ENCODE peak calls at places on chromosomes 3 and 15, in five cellular contexts. V is HFF-Myc, I is lower lobe of right lung, F is fibroblast of lung, Y is AG04450. M is an unnamed sample.

GRCh38 chr3:13716540-13717221 is 163.2 kb downstream of the WNT7A start:
- DNase-seq in F (no peak), I (no peak), V (no peak), Y (no peak), M (no peak)

GRCh38 chr3:149702691-149703426 is 45.0 kb upstream of the WWTR1 start:
- DNase-seq in I (no peak), Y (peak), V (peak), F (peak), M (peak)

GRCh38 chr3:164477403-164477802 is 600.9 kb downstream of the SI start:
- DNase-seq in V (no peak), Y (no peak), I (no peak), F (no peak), M (no peak)

GRCh38 chr15:78024141-78024567 is 53.4 kb downstream of the TBC1D2B start:
- DNase-seq in I (no peak), V (no peak), Y (no peak), F (peak), M (no peak)

GRCh38 chr15:31555022-31555421 is 228.4 kb downstream of the KLF13 start:
- DNase-seq in Y (no peak), V (no peak), F (no peak), I (no peak), M (no peak)

GRCh38 chr3:14462738-14463137 is 60.3 kb downstream of the SLC6A6 start:
- DNase-seq in F (no peak), Y (no peak), I (no peak), V (no peak), M (no peak)

GRCh38 chr3:149291178-149291577 is 42.3 kb downstream of the TM4SF18 start:
- DNase-seq in F (no peak), Y (no peak), V (no peak), I (no peak), M (peak)

GRCh38 chr3:65751123-65751700 is 287.5 kb downstream of the MAGI1 start:
- DNase-seq in I (no peak), F (peak), Y (no peak), V (no peak), M (peak)

GRCh38 chr15:28977377-28978010 is 91.7 kb downstream of the APBA2 start:
- DNase-seq in F (peak), I (no peak), Y (peak), V (peak), M (peak)

GRCh38 chr3:177793451-177793850 is 596.2 kb upstream of the TBL1XR1 start:
- DNase-seq in I (no peak), V (no peak), Y (no peak), F (no peak), M (no peak)

GRCh38 chr15:62569460-62570404 is 404.6 kb upstream of the C2CD4B start:
- DNase-seq in F (peak), Y (peak), I (peak), V (peak), M (peak)

GRCh38 chr3:5657109-5657508 is 469.6 kb downstream of the EDEM1 start:
- DNase-seq in I (no peak), Y (no peak), F (no peak), V (no peak), M (no peak)

GRCh38 chr3:128965818-128966217 is 28.1 kb downstream of the CFAP92 start:
- DNase-seq in I (no peak), V (no peak), Y (no peak), F (no peak), M (no peak)

GRCh38 chr3:182121424-182121823 is 409.7 kb downstream of the SOX2 start:
- DNase-seq in V (no peak), Y (no peak), F (no peak), I (no peak), M (no peak)

GRCh38 chr15:84112025-84112424 is 123.5 kb upstream of the GOLGA6L4 start:
- DNase-seq in Y (no peak), I (no peak), V (no peak), F (peak), M (peak)

GRCh38 chr3:128548426-128549282 is 55.7 kb upstream of the GATA2 start:
- DNase-seq in F (peak), I (no peak), Y (no peak), V (no peak), M (peak)

GRCh38 chr3:45417949-45418847 is 29.8 kb downstream of the LARS2 start:
- DNase-seq in I (no peak), Y (no peak), V (no peak), F (no peak), M (no peak)

GRCh38 chr3:45003406-45003805 is 22.7 kb upstream of the CLEC3B start:
- DNase-seq in V (no peak), F (no peak), Y (no peak), I (no peak), M (no peak)

GRCh38 chr15:68408971-68409370 is 23.0 kb downstream of the ITGA11 start:
- DNase-seq in F (no peak), V (no peak), I (no peak), Y (no peak), M (no peak)

GRCh38 chr15:90583471-90584252 is 53.9 kb downstream of the CRTC3 start:
- DNase-seq in F (no peak), Y (no peak), I (no peak), V (no peak), M (no peak)

GRCh38 chr15:100339999-100340398 is 1.8 kb downstream of the ADAMTS17 start:
- DNase-seq in I (no peak), Y (no peak), F (no peak), V (no peak), M (no peak)

GRCh38 chr3:189165092-189165491 is 6.7 kb upstream of the TPRG1 start:
- DNase-seq in Y (no peak), F (no peak), V (no peak), I (no peak), M (no peak)

GRCh38 chr3:101509811-101510210 is 3.2 kb downstream of the SENP7 start:
- DNase-seq in Y (no peak), F (no peak), V (no peak), I (no peak), M (peak)

GRCh38 chr3:197463279-197463678 is 92.5 kb downstream of the BDH1 start:
- DNase-seq in Y (no peak), I (no peak), V (no peak), F (peak), M (no peak)

GRCh38 chr15:67413770-67414429 is 107.0 kb upstream of the C15orf61 start:
- DNase-seq in V (peak), F (peak), I (no peak), Y (peak), M (peak)

GRCh38 chr15:22956980-22957264 is 23.2 kb downstream of the CYFIP1 start:
- DNase-seq in Y (no peak), V (no peak), F (no peak), I (no peak), M (no peak)

GRCh38 chr15:22954326-22954725 is 25.8 kb downstream of the CYFIP1 start:
- DNase-seq in F (no peak), I (no peak), Y (no peak), V (no peak), M (no peak)

GRCh38 chr15:22954798-22955543 is 25.2 kb downstream of the CYFIP1 start:
- DNase-seq in I (no peak), Y (no peak), V (no peak), F (no peak), M (no peak)

GRCh38 chr15:22955544-22956085 is 24.6 kb downstream of the CYFIP1 start:
- DNase-seq in V (no peak), F (no peak), I (no peak), Y (no peak), M (no peak)

DNA sequence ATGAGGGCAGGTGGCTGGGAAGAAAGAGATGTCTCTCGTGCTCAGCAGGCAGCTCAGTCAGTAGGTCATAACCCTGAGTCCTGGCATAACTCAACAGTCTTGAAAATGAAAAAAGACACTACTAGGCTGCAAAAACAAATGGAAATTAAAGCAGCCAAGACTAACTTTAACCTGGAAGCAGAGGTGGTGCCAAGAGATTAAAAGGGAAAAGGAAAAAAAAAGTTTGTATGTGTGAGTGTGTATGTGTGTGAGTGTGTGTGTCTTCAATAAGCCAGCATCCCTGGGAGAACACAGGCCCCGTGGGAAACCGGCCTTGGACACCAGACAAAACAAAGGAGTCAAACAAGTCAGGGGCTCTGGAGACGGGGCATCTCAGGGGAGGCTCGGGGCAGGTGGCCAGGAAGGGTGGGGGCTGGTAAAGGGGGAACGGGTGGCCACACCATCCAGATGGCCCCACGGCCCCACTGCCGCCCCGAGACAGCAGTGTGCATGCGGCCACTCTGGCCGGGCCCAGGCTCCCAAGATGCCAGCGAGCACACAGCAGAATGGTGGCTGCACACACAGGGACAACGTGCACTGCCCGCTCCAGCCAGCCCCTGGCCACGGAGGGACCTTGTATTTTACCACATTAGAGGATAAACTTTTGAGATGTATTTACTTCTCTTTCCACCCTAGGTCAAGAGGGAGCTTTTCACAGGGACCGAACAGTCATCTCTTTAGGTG is 23.8 kb downstream of the CYFIP1 start:
- DNase-seq in Y (no peak), I (no peak), V (no peak), F (peak), M (peak)
- H3K4me3 ChIP-seq in Y (no peak), I (no peak), V (no peak), F (no peak), M (no peak)

DNA sequence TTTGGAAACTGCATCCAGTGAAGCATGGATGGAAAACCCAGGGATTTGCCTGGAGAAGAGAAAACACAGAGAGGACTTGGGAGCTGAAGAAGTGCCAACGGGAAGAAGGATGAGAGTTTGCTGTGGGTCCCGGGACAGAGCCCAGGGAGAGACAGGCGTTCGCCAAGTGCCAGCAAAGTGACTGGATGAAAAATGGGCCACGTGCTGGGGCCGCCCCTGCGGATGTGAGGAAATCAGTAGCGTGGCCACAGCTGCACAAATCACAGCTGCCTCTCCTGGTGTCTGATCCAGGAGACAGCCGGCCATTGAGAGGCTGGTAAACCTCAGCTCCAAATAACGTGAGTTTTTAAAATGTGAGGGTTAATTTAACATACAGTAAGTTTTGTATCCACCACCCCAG is 70.4 kb downstream of the HES1 start:
- DNase-seq in Y (no peak), V (no peak), I (peak), F (peak), M (peak)
- H3K4me3 ChIP-seq in Y (no peak), V (no peak), I (peak), F (no peak), M (no peak)

GRCh38 chr3:16439163-16439847 is 74.2 kb downstream of the RFTN1 start:
- DNase-seq in Y (no peak), I (no peak), V (no peak), F (peak), M (peak)

GRCh38 chr3:16442730-16443129 is 70.8 kb downstream of the RFTN1 start:
- DNase-seq in F (no peak), I (no peak), V (no peak), Y (no peak), M (no peak)

GRCh38 chr3:16444344-16444743 is 69.2 kb downstream of the RFTN1 start:
- DNase-seq in V (no peak), I (no peak), F (no peak), Y (no peak), M (no peak)

GRCh38 chr3:16439848-16440708 is 73.4 kb downstream of the RFTN1 start:
- DNase-seq in I (no peak), F (no peak), V (no peak), Y (no peak), M (no peak)

GRCh38 chr3:16441306-16441898 is 72.1 kb downstream of the RFTN1 start:
- DNase-seq in F (peak), V (no peak), Y (no peak), I (no peak), M (peak)
- H3K4me3 ChIP-seq in F (no peak), V (no peak), Y (no peak), I (no peak), M (no peak)

DNA sequence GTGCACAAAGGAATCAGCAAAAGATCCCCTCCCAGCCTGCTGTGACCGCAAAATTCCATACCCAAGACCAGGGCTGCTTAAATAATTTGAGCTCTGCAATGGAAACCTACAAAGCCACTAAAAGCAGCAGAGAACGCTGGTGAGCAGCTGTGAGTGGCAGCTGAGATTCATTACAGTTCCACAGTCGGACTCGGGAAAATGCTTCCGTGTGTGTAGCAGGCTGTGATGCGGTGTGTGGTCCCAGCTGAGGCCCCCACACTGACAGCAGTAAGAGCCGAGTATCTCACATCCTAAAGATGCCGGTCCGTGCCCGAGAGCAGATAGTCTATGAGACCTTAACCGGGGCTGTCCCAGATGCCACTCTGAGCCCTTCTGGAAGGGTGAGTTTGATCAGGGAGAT is 37.4 kb downstream of the TM2D3 start:
- DNase-seq in Y (no peak), F (no peak), I (no peak), V (no peak), M (no peak)
- H3K4me3 ChIP-seq in Y (no peak), F (no peak), I (no peak), V (no peak), M (no peak)

DNA sequence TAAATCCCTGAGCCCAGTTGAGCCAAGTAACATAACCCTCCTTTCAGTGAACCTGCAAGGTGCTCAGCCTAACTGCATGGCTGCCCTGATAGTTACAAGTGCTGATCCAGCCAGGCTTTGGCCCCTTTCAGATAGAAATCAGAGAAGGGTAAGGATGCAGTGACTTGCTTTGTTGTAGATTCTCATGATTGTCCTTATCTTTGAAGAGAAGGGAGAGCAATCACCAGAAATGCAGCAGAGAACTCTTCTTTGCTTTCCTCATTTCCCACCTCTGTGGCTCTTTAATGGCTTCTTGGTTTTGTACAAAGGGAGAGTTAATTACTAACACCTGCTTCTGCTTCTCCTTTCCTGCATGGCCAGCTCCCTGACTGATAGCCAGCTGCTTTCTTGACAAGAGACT is 271.4 kb upstream of the NR2E3 start:
- DNase-seq in F (no peak), Y (no peak), I (no peak), V (no peak), M (no peak)
- H3K4me3 ChIP-seq in F (no peak), Y (no peak), I (no peak), V (no peak), M (no peak)

GRCh38 chr15:61173899-61174689 is 55.0 kb downstream of the RORA start:
- DNase-seq in V (no peak), I (no peak), F (no peak), Y (no peak), M (no peak)

GRCh38 chr15:61169904-61170695 is 59.0 kb downstream of the RORA start:
- DNase-seq in V (no peak), F (no peak), I (no peak), Y (no peak), M (no peak)

GRCh38 chr15:61171190-61171589 is 57.9 kb downstream of the RORA start:
- DNase-seq in Y (no peak), I (no peak), V (no peak), F (no peak), M (no peak)

GRCh38 chr15:61172325-61172724 is 56.8 kb downstream of the RORA start:
- DNase-seq in F (no peak), Y (no peak), I (no peak), V (no peak), M (no peak)

DNA sequence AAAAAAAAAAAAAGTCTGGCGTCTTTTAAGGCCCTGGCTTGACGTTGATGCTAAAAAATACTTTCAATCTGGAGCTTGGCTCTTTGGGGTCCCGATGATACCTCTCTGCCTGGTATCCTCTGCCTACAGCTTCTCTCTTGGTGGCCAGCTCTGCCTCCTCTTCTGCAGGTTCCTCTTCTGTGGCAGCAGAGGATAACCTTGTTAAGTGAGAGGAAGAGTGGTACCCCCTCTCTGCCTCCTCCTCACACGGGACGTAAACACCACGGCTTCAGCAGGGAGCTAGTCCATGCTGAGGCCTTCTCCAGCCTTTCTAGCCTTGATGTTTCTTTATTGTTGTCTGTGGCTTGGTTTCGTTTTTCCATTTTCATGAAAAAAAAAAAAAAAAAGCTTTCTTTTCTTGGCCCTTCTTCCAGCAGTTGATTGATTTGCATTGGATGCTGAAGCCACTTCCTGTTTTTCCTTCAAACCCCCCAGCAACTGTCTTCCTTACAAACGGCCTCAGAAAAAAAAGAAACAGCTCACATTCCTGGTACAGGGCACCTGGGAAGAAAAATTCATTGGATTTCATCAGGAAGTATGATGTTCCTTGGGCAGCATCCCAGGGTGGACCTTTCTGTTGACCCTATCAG is 59.7 kb downstream of the RORA start:
- DNase-seq in Y (no peak), F (no peak), I (no peak), V (no peak), M (no peak)
- H3K4me3 ChIP-seq in Y (no peak), F (no peak), I (no peak), V (no peak), M (no peak)

GRCh38 chr3:146159037-146159436 is 1.9 kb downstream of the PLOD2 start:
- DNase-seq in Y (no peak), F (peak), I (no peak), V (no peak), M (no peak)
- H3K4me3 ChIP-seq in Y (peak), F (peak), I (peak), V (peak), M (peak)

GRCh38 chr3:71360694-71361093 is 222.8 kb downstream of the FOXP1 start:
- DNase-seq in V (no peak), I (no peak), F (no peak), Y (no peak), M (no peak)
- H3K4me3 ChIP-seq in V (no peak), I (no peak), F (no peak), Y (no peak), M (no peak)

GRCh38 chr3:34571714-34572113 is 773.3 kb downstream of the PDCD6IP start:
- DNase-seq in I (no peak), Y (no peak), V (no peak), F (no peak), M (no peak)

GRCh38 chr3:34568766-34569165 is 770.3 kb downstream of the PDCD6IP start:
- DNase-seq in F (no peak), Y (no peak), V (no peak), I (no peak), M (peak)

GRCh38 chr3:34567266-34567665 is 768.8 kb downstream of the PDCD6IP start:
- DNase-seq in F (no peak), Y (no peak), V (no peak), I (no peak), M (no peak)

GRCh38 chr3:34570916-34571705 is 772.7 kb downstream of the PDCD6IP start:
- DNase-seq in I (no peak), V (no peak), Y (no peak), F (no peak), M (peak)

GRCh38 chr3:34569437-34569836 is 771.0 kb downstream of the PDCD6IP start:
- DNase-seq in Y (no peak), V (no peak), F (no peak), I (no peak), M (no peak)
- H3K4me3 ChIP-seq in Y (no peak), V (no peak), F (no peak), I (no peak), M (no peak)

M was measured in cardiac fibroblast.